ENCODE peak calls at places on chromosomes 12 and 14, in five cellular contexts. F is endothelial cell of umbilical vein; D is thoracic aorta; Q is CD4-positive, CD25-positive, alpha-beta regulatory T cell; R is right atrium auricular region. B is an unnamed sample. For H3K27me3 and H3K4me1, the result is how much of the 10 kb centered on the place peaks cover.

GRCh38 chr12:47783821-47784819 is 11.1 kb downstream of the SLC48A1 start:
- DNase-seq in F (no peak), D (no peak), Q (no peak), R (no peak), B (no peak)

GRCh38 chr12:100826323-100826722 is 31.7 kb downstream of the ANO4 start:
- DNase-seq in F (peak), D (no peak), Q (no peak), R (no peak), B (no peak)

GRCh38 chr12:108907861-108908302 is 28.0 kb downstream of the DAO start:
- DNase-seq in F (no peak), D (no peak), Q (no peak), R (no peak), B (no peak)

GRCh38 chr12:111074559-111074958 is 154.2 kb upstream of the MYL2 start:
- DNase-seq in F (no peak), D (no peak), Q (no peak), R (no peak), B (no peak)

GRCh38 chr12:107318804-107319535 is 225.6 kb upstream of the CRY1 start:
- DNase-seq in F (peak), D (no peak), Q (no peak), R (no peak), B (no peak)

GRCh38 chr12:123595729-123596128 is 6.2 kb upstream of the DDX55 start:
- DNase-seq in F (no peak), D (no peak), Q (no peak), R (no peak), B (no peak)

GRCh38 chr14:72503271-72503670 is 390.6 kb downstream of the DPF3 start:
- DNase-seq in F (no peak), D (no peak), Q (no peak), R (no peak), B (no peak)

GRCh38 chr14:39374846-39375245 is 57.4 kb downstream of the FBXO33 start:
- DNase-seq in F (peak), D (no peak), Q (no peak), R (no peak), B (no peak)

GRCh38 chr12:53974084-53975018 is at the start of gene HOTAIR:
- DNase-seq in F (no peak), D (no peak), Q (no peak), R (no peak), B (no peak)

GRCh38 chr12:53972722-53973092 is 219 bp upstream of the HOXC11 start:
- DNase-seq in F (no peak), D (no peak), Q (no peak), R (no peak), B (no peak)

GRCh38 chr12:53972152-53972702 is 699 bp upstream of the HOXC11 start:
- DNase-seq in F (no peak), D (no peak), Q (no peak), R (no peak), B (no peak)

GRCh38 chr12:53971686-53972085 is 1.2 kb upstream of the HOXC11 start:
- DNase-seq in F (no peak), D (no peak), Q (no peak), R (no peak), B (no peak)

GRCh38 chr12:53973093-53974042 is at the start of gene HOXC11:
- DNase-seq in F (no peak), D (no peak), Q (no peak), R (no peak), B (no peak)
- H3K27me3 ChIP-seq in F (half or more), D (half or more), Q (half or more), R (half or more), B (half or more)

GRCh38 chr12:58502857-58503256 is 417.4 kb downstream of the LRIG3 start:
- DNase-seq in F (peak), D (no peak), Q (no peak), R (no peak), B (no peak)

GRCh38 chr12:58503731-58504520 is 416.4 kb downstream of the LRIG3 start:
- DNase-seq in F (no peak), D (no peak), Q (no peak), R (no peak), B (no peak)

GRCh38 chr12:58504539-58504938 is 415.8 kb downstream of the LRIG3 start:
- DNase-seq in F (peak), D (no peak), Q (no peak), R (no peak), B (no peak)

GRCh38 chr12:58500399-58500798 is 419.9 kb downstream of the LRIG3 start:
- DNase-seq in F (no peak), D (no peak), Q (no peak), R (no peak), B (no peak)

DNA sequence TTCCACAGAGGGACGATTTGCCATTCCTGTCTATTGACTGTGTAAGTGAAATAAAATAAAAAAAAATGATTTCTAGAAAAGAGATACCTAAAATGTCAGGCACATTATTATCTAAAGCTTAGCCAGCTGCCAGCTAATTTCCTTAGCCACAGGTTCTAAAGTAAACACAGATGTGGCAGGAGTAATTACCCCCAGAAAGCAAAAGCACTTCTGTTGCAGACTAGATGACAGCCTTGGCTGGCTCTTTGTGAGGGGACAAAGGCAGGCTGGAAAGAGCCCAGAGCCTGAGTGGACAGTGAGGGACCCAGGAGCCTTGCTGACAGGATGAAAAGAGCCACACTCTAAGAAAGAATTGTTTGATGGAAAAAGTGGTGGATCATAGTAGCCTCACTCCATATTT is 418.1 kb downstream of the LRIG3 start:
- DNase-seq in F (peak), D (no peak), Q (no peak), R (no peak), B (no peak)
- H3K4me1 ChIP-seq in F (under half), D (under half), Q (under half), R (under half), B (under half)

GRCh38 chr12:262113-262512 is 523 bp downstream of the SLC6A13 start:
- DNase-seq in F (no peak), D (no peak), Q (no peak), R (no peak), B (no peak)
- H3K27me3 ChIP-seq in F (under half), D (under half), Q (under half), R (under half), B (under half)

GRCh38 chr12:6376965-6377666 is 1.8 kb upstream of the SCNN1A start:
- DNase-seq in F (no peak), D (no peak), Q (no peak), R (no peak), B (no peak)
- H3K4me1 ChIP-seq in F (under half), D (under half), Q (under half), R (under half), B (under half)

B was measured in CD8-positive, alpha-beta memory T cell.